ENCODE peak calls at places on chromosome 15, in four cellular contexts. Z, P, Q and B are unnamed samples.

GRCh38 chr15:23013681-23014080 is 25.7 kb downstream of the TUBGCP5 start:
- DNase-seq in Z (no peak), P (no peak), Q (no peak), B (no peak)

GRCh38 chr15:80709542-80709941 is 14.4 kb downstream of the ABHD17C start:
- DNase-seq in Z (no peak), P (no peak), Q (no peak), B (no peak)

GRCh38 chr15:91855684-91856553 is 2.4 kb downstream of the SLCO3A1 start:
- DNase-seq in Z (no peak), P (no peak), Q (no peak), B (no peak)

GRCh38 chr15:68025860-68026424 is 28.2 kb upstream of the PIAS1 start:
- DNase-seq in Z (no peak), P (peak), Q (no peak), B (no peak)

GRCh38 chr15:78989701-78990248 is 44.9 kb upstream of the CTSH start:
- DNase-seq in Z (no peak), P (no peak), Q (no peak), B (no peak)

GRCh38 chr15:43513550-43513949 is 3.9 kb upstream of the MAP1A start:
- DNase-seq in Z (no peak), P (no peak), Q (no peak), B (no peak)

GRCh38 chr15:90231028-90232017 is 2.4 kb downstream of the CIB1 start:
- DNase-seq in Z (no peak), P (no peak), Q (peak), B (no peak)

GRCh38 chr15:100901296-100901695 is 17.9 kb upstream of the LRRK1 start:
- DNase-seq in Z (no peak), P (no peak), Q (no peak), B (no peak)

GRCh38 chr15:38531509-38531908 is 33.1 kb downstream of the RASGRP1 start:
- DNase-seq in Z (peak), P (no peak), Q (no peak), B (no peak)

GRCh38 chr15:66882251-66883020 is 180.4 kb downstream of the SMAD6 start:
- DNase-seq in Z (peak), P (peak), Q (no peak), B (no peak)

GRCh38 chr15:91863621-91864255 is 10.2 kb downstream of the SLCO3A1 start:
- DNase-seq in Z (no peak), P (no peak), Q (no peak), B (no peak)

GRCh38 chr15:35912196-35912595 is 366.2 kb upstream of the DPH6 start:
- DNase-seq in Z (no peak), P (peak), Q (no peak), B (no peak)

GRCh38 chr15:45186771-45187577 is 792 bp downstream of the SHF start:
- DNase-seq in Z (no peak), P (no peak), Q (no peak), B (no peak)

GRCh38 chr15:66151809-66152208 is 101.7 kb downstream of the MEGF11 start:
- DNase-seq in Z (no peak), P (no peak), Q (no peak), B (no peak)

GRCh38 chr15:64017591-64018163 is 28.6 kb downstream of the DAPK2 start:
- DNase-seq in Z (peak), P (peak), Q (no peak), B (no peak)

GRCh38 chr15:35603298-35603697 is 57.3 kb upstream of the DPH6 start:
- DNase-seq in Z (peak), P (peak), Q (peak), B (peak)

GRCh38 chr15:77576538-77576937 is 56.2 kb downstream of the LINGO1 start:
- DNase-seq in Z (no peak), P (no peak), Q (no peak), B (no peak)

GRCh38 chr15:88057836-88058235 is 198.7 kb downstream of the NTRK3 start:
- DNase-seq in Z (no peak), P (no peak), Q (no peak), B (no peak)

GRCh38 chr15:60582370-60583036 is 103.6 kb upstream of the ICE2 start:
- DNase-seq in Z (no peak), P (peak), Q (peak), B (no peak)

GRCh38 chr15:77024273-77025065 is 29.5 kb downstream of the PSTPIP1 start:
- DNase-seq in Z (no peak), P (peak), Q (peak), B (no peak)

GRCh38 chr15:92018535-92019239 is 165.2 kb downstream of the SLCO3A1 start:
- DNase-seq in Z (no peak), P (no peak), Q (no peak), B (no peak)

GRCh38 chr15:44623178-44623577 is 40.3 kb downstream of the SPG11 start:
- DNase-seq in Z (no peak), P (no peak), Q (no peak), B (no peak)

GRCh38 chr15:69305204-69305931 is 6.7 kb downstream of the PAQR5 start:
- DNase-seq in Z (peak), P (peak), Q (no peak), B (peak)

GRCh38 chr15:87760915-87761314 is 495.6 kb downstream of the NTRK3 start:
- DNase-seq in Z (no peak), P (no peak), Q (no peak), B (no peak)

GRCh38 chr15:63909819-63910437 is 76.2 kb upstream of the HERC1 start:
- DNase-seq in Z (peak), P (peak), Q (no peak), B (peak)

GRCh38 chr15:85706779-85707518 is 87.8 kb downstream of the KLHL25 start:
- DNase-seq in Z (no peak), P (peak), Q (peak), B (peak)

GRCh38 chr15:58396181-58396580 is 35.6 kb upstream of the LIPC start:
- DNase-seq in Z (peak), P (peak), Q (no peak), B (peak)
- H3K4me3 ChIP-seq in Z (no peak), P (no peak), Q (no peak), B (no peak)

GRCh38 chr15:42504631-42505030 is 9.2 kb downstream of the SNAP23 start:
- DNase-seq in Z (no peak), P (no peak), Q (no peak), B (no peak)
- H3K4me3 ChIP-seq in Z (no peak), P (no peak), Q (peak), B (no peak)

GRCh38 chr15:40241305-40242215 is 2.7 kb downstream of the PAK6 start:
- DNase-seq in Z (no peak), P (no peak), Q (no peak), B (no peak)
- H3K4me3 ChIP-seq in Z (no peak), P (no peak), Q (no peak), B (no peak)

GRCh38 chr15:72230197-72231065 is 559 bp downstream of the PKM start:
- DNase-seq in Z (peak), P (peak), Q (peak), B (peak)

GRCh38 chr15:72229947-72230196 is 1.1 kb downstream of the PKM start:
- DNase-seq in Z (no peak), P (no peak), Q (no peak), B (no peak)

GRCh38 chr15:72227720-72228119 is 3.3 kb downstream of the PKM start:
- DNase-seq in Z (no peak), P (no peak), Q (peak), B (no peak)

GRCh38 chr15:72229076-72229946 is 1.7 kb downstream of the PKM start:
- DNase-seq in Z (no peak), P (peak), Q (peak), B (peak)

GRCh38 chr15:72227192-72227586 is 3.8 kb downstream of the PKM start:
- DNase-seq in Z (peak), P (peak), Q (peak), B (peak)
- H3K4me3 ChIP-seq in Z (peak), P (peak), Q (peak), B (peak)

DNA sequence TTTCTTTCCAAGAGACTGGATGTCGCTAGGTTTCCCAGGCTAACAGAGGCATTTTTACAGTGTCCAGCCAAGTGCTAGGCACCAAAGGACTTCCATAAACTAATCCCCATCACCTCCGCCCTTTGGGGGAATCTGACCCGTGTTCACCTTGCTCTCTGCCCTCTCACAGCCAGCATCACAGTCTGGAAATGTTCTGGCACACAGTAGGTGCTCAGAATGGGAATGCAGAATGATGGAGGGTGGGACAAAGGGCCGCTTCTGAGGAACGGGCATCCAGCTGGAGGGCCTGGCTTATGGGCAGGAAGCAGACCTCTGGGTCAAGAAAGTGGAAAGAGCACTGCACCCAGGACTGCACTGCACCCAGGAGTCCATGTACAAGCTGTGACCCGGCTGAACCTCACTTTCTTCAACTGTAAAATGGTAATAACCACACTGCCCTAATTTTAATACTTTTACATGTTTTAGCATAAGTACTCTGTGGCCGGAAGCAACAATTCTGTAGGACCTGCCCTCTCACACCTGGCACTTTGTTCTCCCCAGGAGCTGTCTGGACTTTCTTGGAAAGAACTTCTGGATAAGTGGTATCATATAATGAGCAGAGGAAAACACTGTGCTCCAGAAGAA is 901 bp upstream of the NMB start:
- DNase-seq in Z (no peak), P (no peak), Q (no peak), B (no peak)
- H3K4me3 ChIP-seq in Z (peak), P (peak), Q (peak), B (peak)

GRCh38 chr15:32641517-32642059 is at the start of gene SCG5:
- DNase-seq in Z (no peak), P (no peak), Q (no peak), B (no peak)

GRCh38 chr15:32646304-32646703 is 4.8 kb downstream of the SCG5 start:
- DNase-seq in Z (no peak), P (no peak), Q (no peak), B (no peak)

GRCh38 chr15:32643907-32644445 is 2.5 kb downstream of the SCG5 start:
- DNase-seq in Z (no peak), P (no peak), Q (no peak), B (no peak)

GRCh38 chr15:32637704-32638103 is 3.8 kb upstream of the SCG5 start:
- DNase-seq in Z (no peak), P (no peak), Q (no peak), B (no peak)

DNA sequence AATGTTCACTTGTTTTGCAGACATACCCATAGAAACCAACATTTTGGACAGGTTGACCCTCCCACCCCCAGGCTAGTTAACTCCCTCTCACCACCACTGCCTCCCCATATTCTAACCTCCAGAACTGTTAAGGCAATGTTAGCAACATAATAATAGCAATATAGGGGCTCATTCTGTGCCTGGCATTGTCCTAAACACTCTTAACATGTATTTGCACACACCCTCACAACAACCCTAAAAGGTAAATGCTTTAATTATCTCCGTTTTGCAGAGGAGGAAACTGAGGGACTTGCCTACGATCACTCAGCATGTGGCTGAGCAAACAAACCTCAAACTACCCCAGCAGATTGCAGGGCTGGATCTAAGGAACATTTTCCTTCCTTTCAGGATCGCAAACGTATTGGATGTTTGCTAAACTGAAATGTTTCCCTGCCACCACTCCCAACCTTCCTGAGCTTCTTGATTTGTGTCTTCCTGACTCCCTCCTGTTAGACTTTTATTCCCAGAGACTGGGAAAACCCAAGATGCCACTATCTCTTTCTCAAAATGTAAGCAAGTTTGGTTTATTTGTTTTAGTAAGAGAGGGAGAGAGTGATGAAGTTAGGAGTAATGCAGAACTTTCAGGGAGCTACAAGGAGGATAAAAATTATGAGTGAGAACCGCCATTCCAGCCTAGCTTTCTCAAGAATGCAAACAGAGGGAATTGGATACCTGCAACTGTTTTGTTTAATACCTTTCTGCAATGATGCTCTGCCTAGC is 1.3 kb downstream of the SCG5 start:
- DNase-seq in Z (no peak), P (no peak), Q (no peak), B (no peak)
- H3K4me3 ChIP-seq in Z (no peak), P (no peak), Q (no peak), B (no peak)

GRCh38 chr15:70493376-70493775 is 270.0 kb downstream of the UACA start:
- DNase-seq in Z (no peak), P (no peak), Q (no peak), B (no peak)

GRCh38 chr15:70492240-70493177 is 270.8 kb downstream of the UACA start:
- DNase-seq in Z (peak), P (peak), Q (peak), B (peak)

GRCh38 chr15:70494861-70495571 is 268.3 kb downstream of the UACA start:
- DNase-seq in Z (peak), P (peak), Q (peak), B (peak)

GRCh38 chr15:70494529-70494860 is 268.9 kb downstream of the UACA start:
- DNase-seq in Z (no peak), P (no peak), Q (no peak), B (no peak)

DNA sequence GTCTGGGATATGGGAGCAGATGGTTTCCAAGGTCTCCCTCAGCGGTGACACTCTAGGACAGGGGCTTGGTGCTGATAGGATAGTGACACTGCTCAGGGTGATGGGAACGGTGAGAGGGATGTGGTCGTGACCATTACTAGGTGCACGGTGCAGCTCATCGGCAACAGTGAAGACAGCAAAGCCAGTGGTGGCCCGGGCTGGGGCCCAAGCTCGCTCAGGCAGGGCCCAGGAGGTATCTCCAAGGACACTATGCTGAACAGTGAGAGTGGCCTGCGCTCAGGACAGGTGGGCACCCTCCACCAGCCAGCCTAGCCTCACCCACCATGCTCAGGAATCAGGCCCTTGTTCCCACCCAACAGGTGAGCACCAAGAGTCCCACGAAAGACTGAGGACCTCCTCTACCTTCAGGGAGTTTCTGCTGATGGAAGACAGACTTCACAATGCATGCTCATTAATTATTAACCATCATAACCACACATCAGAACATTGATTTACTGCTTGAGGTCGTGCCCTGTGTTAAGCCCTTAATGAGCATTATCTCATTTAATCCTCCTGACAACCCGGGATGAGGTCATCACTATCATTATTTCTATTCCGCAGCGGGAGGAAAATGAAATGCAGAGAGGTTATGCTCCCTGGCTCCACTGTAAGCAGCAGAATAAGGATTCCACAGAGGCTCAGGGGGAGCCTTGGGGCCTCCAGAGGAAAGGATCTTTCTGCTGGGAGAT is 269.4 kb downstream of the UACA start:
- DNase-seq in Z (no peak), P (no peak), Q (no peak), B (no peak)
- H3K4me3 ChIP-seq in Z (no peak), P (no peak), Q (no peak), B (no peak)